ENCODE peak calls at places on chromosomes 11 and 22, in six cellular contexts. P is A549, O is GM12878, W is endothelial cell of umbilical vein, E is K562, S is HepG2. L is an unnamed sample.

GRCh38 chr11:12950681-12951080 is 58.4 kb upstream of the RASSF10 start:
- DNase-seq in S (no peak), E (no peak), P (no peak), W (no peak), O (no peak), L (no peak)

GRCh38 chr11:1906146-1906545 is 13.4 kb upstream of the TNNT3 start:
- DNase-seq in O (no peak), P (no peak), S (no peak), E (no peak), W (peak), L (no peak)

GRCh38 chr11:27605422-27605821 is 94.8 kb downstream of the BDNF start:
- DNase-seq in P (no peak), E (no peak), O (no peak), W (no peak), S (no peak), L (no peak)

GRCh38 chr11:72727521-72727920 is 24.7 kb downstream of the ARAP1 start:
- DNase-seq in E (no peak), P (no peak), S (no peak), W (no peak), O (no peak), L (peak)

GRCh38 chr11:113647856-113648255 is 58.3 kb downstream of the TMPRSS5 start:
- DNase-seq in O (no peak), P (no peak), E (no peak), W (no peak), S (no peak), L (no peak)

GRCh38 chr11:113736323-113736722 is 30.2 kb upstream of the TMPRSS5 start:
- DNase-seq in E (no peak), S (no peak), W (no peak), P (no peak), O (no peak), L (no peak)

GRCh38 chr11:112844530-112844929 is 116.7 kb upstream of the NCAM1 start:
- DNase-seq in S (no peak), P (no peak), O (no peak), E (no peak), W (no peak), L (no peak)

GRCh38 chr22:19848298-19849224 is 6.1 kb downstream of the GNB1L start:
- DNase-seq in S (no peak), O (no peak), E (peak), W (peak), P (peak), L (no peak)

GRCh38 chr22:50267591-50268390 is 2.4 kb downstream of the MAPK11 start:
- DNase-seq in S (no peak), E (peak), W (peak), P (peak), O (no peak), L (no peak)

GRCh38 chr11:31437742-31438435 is 68.2 kb downstream of the DNAJC24 start:
- DNase-seq in S (no peak), P (no peak), W (no peak), O (no peak), E (no peak), L (no peak)

GRCh38 chr11:19907008-19907579 is 194.5 kb downstream of the NAV2 start:
- DNase-seq in O (peak), E (no peak), P (no peak), W (no peak), S (peak), L (no peak)

GRCh38 chr11:31150011-31150410 is 219.5 kb downstream of the DCDC1 start:
- DNase-seq in W (no peak), E (no peak), P (no peak), S (no peak), O (no peak), L (no peak)

GRCh38 chr22:49627217-49628181 is 200.2 kb downstream of the BRD1 start:
- DNase-seq in E (no peak), S (no peak), O (no peak), P (no peak), W (no peak), L (peak)

GRCh38 chr11:66739983-66740382 is 11.0 kb upstream of the SPTBN2 start:
- DNase-seq in O (no peak), P (no peak), E (no peak), W (peak), S (no peak), L (no peak)
- TF ChIP-seq CTCF in O (no peak), P (no peak), E (no peak), W (no peak), S (no peak), L (no peak)

GRCh38 chr11:124751741-124752470 is at the start of gene VSIG2:
- DNase-seq in O (no peak), W (no peak), S (no peak), E (no peak), P (no peak), L (no peak)
- TF ChIP-seq MYC in O (no peak), W (no peak), S (no peak), E (no peak), P (no peak), L (no peak)

GRCh38 chr22:23857606-23858483 is at the start of gene SLC2A11:
- DNase-seq in E (peak), S (peak), O (peak), W (peak), P (peak), L (peak)
- TF ChIP-seq POLR2A in E (peak), S (peak), O (peak), W (peak), P (peak), L (peak)

GRCh38 chr11:79062814-79063762 is 377.7 kb downstream of the TENM4 start:
- DNase-seq in O (no peak), S (peak), E (peak), P (peak), W (peak), L (peak)
- TF ChIP-seq CTCF in O (peak), S (peak), E (peak), P (peak), W (peak), L (peak)

GRCh38 chr11:58963551-58964075 is 24.3 kb downstream of the GLYATL1 start:
- DNase-seq in E (no peak), P (peak), S (no peak), O (no peak), W (no peak), L (peak)
- TF ChIP-seq MYC in E (peak), P (no peak), S (no peak), O (no peak), W (no peak), L (no peak)